ENCODE peak calls at places on chromosomes 12 and 14, in ten cellular contexts. One of them, this sample, is unnamed. For H3K4me1, the result is how much of the 10 kb centered on the place peaks cover.

GRCh38 chr12:131202592-131203378 is 249.1 kb downstream of the ADGRD1 start:
- DNase-seq in neuronal stem cell: no peak
- DNase-seq in heart right ventricle: no peak
- DNase-seq in esophagus squamous epithelium: no peak
- DNase-seq in uterus: no peak
- DNase-seq in stomach: no peak
- DNase-seq in thoracic aorta: no peak
- DNase-seq in effector memory CD4-positive, alpha-beta T cell: no peak
- DNase-seq in lung: no peak
- DNase-seq in neural progenitor cell: no peak
- DNase-seq in this sample: no peak

GRCh38 chr12:92224685-92225331 is 79.2 kb upstream of the BTG1 start:
- DNase-seq in thoracic aorta: no peak
- DNase-seq in heart right ventricle: no peak
- DNase-seq in neural progenitor cell: no peak
- DNase-seq in esophagus squamous epithelium: no peak
- DNase-seq in stomach: no peak
- DNase-seq in uterus: peak
- DNase-seq in lung: no peak
- DNase-seq in effector memory CD4-positive, alpha-beta T cell: no peak
- DNase-seq in neuronal stem cell: no peak
- DNase-seq in this sample: no peak

GRCh38 chr14:64266206-64266605 is 28.0 kb downstream of the ESR2 start:
- DNase-seq in neuronal stem cell: no peak
- DNase-seq in stomach: no peak
- DNase-seq in esophagus squamous epithelium: no peak
- DNase-seq in heart right ventricle: no peak
- DNase-seq in neural progenitor cell: no peak
- DNase-seq in uterus: no peak
- DNase-seq in lung: no peak
- DNase-seq in effector memory CD4-positive, alpha-beta T cell: no peak
- DNase-seq in thoracic aorta: no peak
- DNase-seq in this sample: no peak

GRCh38 chr12:5694759-5695409 is 250.2 kb downstream of the ANO2 start:
- DNase-seq in effector memory CD4-positive, alpha-beta T cell: no peak
- DNase-seq in neuronal stem cell: no peak
- DNase-seq in neural progenitor cell: no peak
- DNase-seq in heart right ventricle: no peak
- DNase-seq in uterus: no peak
- DNase-seq in thoracic aorta: no peak
- DNase-seq in esophagus squamous epithelium: no peak
- DNase-seq in stomach: no peak
- DNase-seq in lung: peak
- DNase-seq in this sample: no peak

GRCh38 chr12:109994262-109995175 is 1.6 kb downstream of the GIT2 start:
- DNase-seq in neural progenitor cell: no peak
- DNase-seq in uterus: no peak
- DNase-seq in heart right ventricle: no peak
- DNase-seq in lung: no peak
- DNase-seq in effector memory CD4-positive, alpha-beta T cell: no peak
- DNase-seq in esophagus squamous epithelium: no peak
- DNase-seq in stomach: no peak
- DNase-seq in neuronal stem cell: no peak
- DNase-seq in thoracic aorta: no peak
- DNase-seq in this sample: no peak

GRCh38 chr12:108820700-108821406 is 36.5 kb downstream of the SSH1 start:
- DNase-seq in thoracic aorta: no peak
- DNase-seq in lung: no peak
- DNase-seq in stomach: no peak
- DNase-seq in neuronal stem cell: no peak
- DNase-seq in heart right ventricle: no peak
- DNase-seq in effector memory CD4-positive, alpha-beta T cell: no peak
- DNase-seq in esophagus squamous epithelium: no peak
- DNase-seq in uterus: no peak
- DNase-seq in neural progenitor cell: no peak
- DNase-seq in this sample: peak

GRCh38 chr12:3252416-3252815 is 175.2 kb downstream of the TSPAN9 start:
- DNase-seq in effector memory CD4-positive, alpha-beta T cell: no peak
- DNase-seq in thoracic aorta: peak
- DNase-seq in neural progenitor cell: no peak
- DNase-seq in uterus: peak
- DNase-seq in heart right ventricle: peak
- DNase-seq in lung: peak
- DNase-seq in esophagus squamous epithelium: no peak
- DNase-seq in neuronal stem cell: no peak
- DNase-seq in stomach: peak
- DNase-seq in this sample: peak

GRCh38 chr12:91361864-91362263 is 179.2 kb upstream of the DCN start:
- DNase-seq in stomach: no peak
- DNase-seq in heart right ventricle: no peak
- DNase-seq in thoracic aorta: no peak
- DNase-seq in neuronal stem cell: peak
- DNase-seq in lung: no peak
- DNase-seq in uterus: no peak
- DNase-seq in effector memory CD4-positive, alpha-beta T cell: no peak
- DNase-seq in neural progenitor cell: peak
- DNase-seq in esophagus squamous epithelium: no peak
- DNase-seq in this sample: no peak

GRCh38 chr14:76022991-76023390 is 37.4 kb downstream of the IFT43 start:
- DNase-seq in stomach: no peak
- DNase-seq in lung: no peak
- DNase-seq in thoracic aorta: no peak
- DNase-seq in effector memory CD4-positive, alpha-beta T cell: no peak
- DNase-seq in heart right ventricle: no peak
- DNase-seq in neuronal stem cell: no peak
- DNase-seq in uterus: no peak
- DNase-seq in esophagus squamous epithelium: no peak
- DNase-seq in neural progenitor cell: no peak
- DNase-seq in this sample: no peak

DNA sequence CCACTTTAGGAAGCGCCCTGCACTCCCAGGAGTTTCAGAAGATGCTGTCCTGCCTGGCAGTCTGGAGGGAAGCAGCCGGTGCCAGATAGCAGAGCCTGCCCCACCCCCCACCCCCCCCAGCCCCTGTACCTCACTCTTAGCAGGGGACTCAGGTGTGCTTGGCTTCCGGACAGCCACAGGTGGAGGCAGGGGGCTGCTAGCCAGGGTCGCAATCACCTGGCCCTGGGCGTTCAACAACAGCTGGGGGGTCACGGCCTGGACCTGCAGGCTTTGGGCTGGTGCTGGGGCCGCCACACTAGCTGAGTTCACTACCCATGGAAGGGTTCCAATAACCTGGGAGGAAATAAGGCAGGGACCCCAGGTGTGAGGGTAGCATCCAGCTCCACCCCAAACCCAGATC is 22.0 kb downstream of the POU6F1 start:
- DNase-seq in thoracic aorta: no peak
- DNase-seq in effector memory CD4-positive, alpha-beta T cell: no peak
- DNase-seq in stomach: no peak
- DNase-seq in lung: no peak
- DNase-seq in neuronal stem cell: no peak
- DNase-seq in neural progenitor cell: no peak
- DNase-seq in heart right ventricle: no peak
- DNase-seq in esophagus squamous epithelium: no peak
- DNase-seq in uterus: no peak
- DNase-seq in this sample: no peak
- H3K4me1 ChIP-seq in thoracic aorta: under half
- H3K4me1 ChIP-seq in effector memory CD4-positive, alpha-beta T cell: under half
- H3K4me1 ChIP-seq in stomach: under half
- H3K4me1 ChIP-seq in lung: under half
- H3K4me1 ChIP-seq in neuronal stem cell: under half
- H3K4me1 ChIP-seq in neural progenitor cell: under half
- H3K4me1 ChIP-seq in heart right ventricle: under half
- H3K4me1 ChIP-seq in esophagus squamous epithelium: under half
- H3K4me1 ChIP-seq in uterus: under half
- H3K4me1 ChIP-seq in this sample: under half

GRCh38 chr12:69468237-69469026 is 1.8 kb upstream of the FRS2 start:
- DNase-seq in uterus: no peak
- DNase-seq in stomach: no peak
- DNase-seq in effector memory CD4-positive, alpha-beta T cell: no peak
- DNase-seq in neural progenitor cell: no peak
- DNase-seq in thoracic aorta: no peak
- DNase-seq in esophagus squamous epithelium: no peak
- DNase-seq in heart right ventricle: no peak
- DNase-seq in neuronal stem cell: no peak
- DNase-seq in lung: no peak
- DNase-seq in this sample: no peak

GRCh38 chr12:69471667-69472385 is 1.6 kb downstream of the FRS2 start:
- DNase-seq in neural progenitor cell: no peak
- DNase-seq in lung: no peak
- DNase-seq in esophagus squamous epithelium: no peak
- DNase-seq in heart right ventricle: no peak
- DNase-seq in thoracic aorta: no peak
- DNase-seq in stomach: no peak
- DNase-seq in effector memory CD4-positive, alpha-beta T cell: no peak
- DNase-seq in neuronal stem cell: no peak
- DNase-seq in uterus: no peak
- DNase-seq in this sample: no peak

GRCh38 chr12:69469854-69470188 is 367 bp upstream of the FRS2 start:
- DNase-seq in stomach: no peak
- DNase-seq in effector memory CD4-positive, alpha-beta T cell: no peak
- DNase-seq in heart right ventricle: no peak
- DNase-seq in neural progenitor cell: no peak
- DNase-seq in neuronal stem cell: no peak
- DNase-seq in lung: no peak
- DNase-seq in uterus: no peak
- DNase-seq in esophagus squamous epithelium: no peak
- DNase-seq in thoracic aorta: no peak
- DNase-seq in this sample: no peak

GRCh38 chr12:69473229-69473628 is 3.0 kb downstream of the FRS2 start:
- DNase-seq in effector memory CD4-positive, alpha-beta T cell: no peak
- DNase-seq in stomach: no peak
- DNase-seq in esophagus squamous epithelium: no peak
- DNase-seq in neural progenitor cell: no peak
- DNase-seq in neuronal stem cell: no peak
- DNase-seq in lung: no peak
- DNase-seq in thoracic aorta: no peak
- DNase-seq in heart right ventricle: no peak
- DNase-seq in uterus: no peak
- DNase-seq in this sample: no peak

DNA sequence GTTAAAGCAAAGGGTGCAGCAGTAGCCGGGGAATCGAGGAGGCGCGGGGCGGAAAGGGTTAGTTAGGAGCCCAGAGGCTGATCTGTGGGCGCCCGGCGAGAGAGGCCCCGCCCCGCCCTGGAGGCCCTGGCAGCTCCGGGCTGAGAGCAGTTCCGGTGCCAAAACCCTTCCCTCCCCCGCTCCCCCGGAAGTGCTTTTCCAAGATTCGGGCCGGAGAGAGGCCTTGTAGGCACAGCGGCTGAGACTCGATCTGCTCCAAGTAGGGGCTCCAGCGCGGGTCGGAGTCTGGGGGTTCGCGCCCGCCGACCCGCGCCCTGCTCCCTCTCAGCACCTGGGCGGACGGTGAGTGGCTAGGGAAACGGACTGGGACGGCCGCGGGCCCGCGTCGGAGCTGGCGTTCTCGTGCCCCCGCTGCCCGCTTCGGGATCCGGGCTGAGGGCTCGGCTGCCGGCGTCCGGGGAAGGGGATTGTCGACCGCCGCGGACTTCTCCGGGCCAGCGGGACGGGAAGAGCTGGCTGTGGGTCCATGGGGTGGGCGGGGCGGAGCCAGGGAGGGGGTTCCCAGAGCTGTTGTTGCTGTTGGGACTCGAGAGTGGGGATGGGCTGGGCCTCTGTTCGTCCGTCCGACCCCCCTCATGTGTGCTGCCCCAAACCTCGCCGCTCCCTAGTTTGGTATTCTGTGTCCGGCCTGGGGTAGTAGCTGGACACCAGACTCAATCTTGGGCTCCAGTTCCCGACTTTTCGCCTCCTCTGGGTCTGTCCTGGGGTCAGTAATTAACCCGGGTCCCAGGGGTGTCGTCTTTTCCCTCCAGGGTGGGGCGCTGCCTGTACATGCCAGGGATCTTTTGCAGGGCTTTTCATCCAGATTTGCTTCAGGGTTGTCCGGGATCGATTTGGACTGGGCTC is at the start of gene FRS2:
- DNase-seq in effector memory CD4-positive, alpha-beta T cell: peak
- DNase-seq in neuronal stem cell: peak
- DNase-seq in heart right ventricle: peak
- DNase-seq in neural progenitor cell: peak
- DNase-seq in stomach: peak
- DNase-seq in thoracic aorta: peak
- DNase-seq in uterus: peak
- DNase-seq in esophagus squamous epithelium: peak
- DNase-seq in lung: peak
- DNase-seq in this sample: peak
- H3K4me1 ChIP-seq in effector memory CD4-positive, alpha-beta T cell: under half
- H3K4me1 ChIP-seq in neuronal stem cell: under half
- H3K4me1 ChIP-seq in heart right ventricle: half or more
- H3K4me1 ChIP-seq in neural progenitor cell: half or more
- H3K4me1 ChIP-seq in stomach: under half
- H3K4me1 ChIP-seq in thoracic aorta: under half
- H3K4me1 ChIP-seq in uterus: under half
- H3K4me1 ChIP-seq in esophagus squamous epithelium: under half
- H3K4me1 ChIP-seq in lung: under half
- H3K4me1 ChIP-seq in this sample: under half

DNA sequence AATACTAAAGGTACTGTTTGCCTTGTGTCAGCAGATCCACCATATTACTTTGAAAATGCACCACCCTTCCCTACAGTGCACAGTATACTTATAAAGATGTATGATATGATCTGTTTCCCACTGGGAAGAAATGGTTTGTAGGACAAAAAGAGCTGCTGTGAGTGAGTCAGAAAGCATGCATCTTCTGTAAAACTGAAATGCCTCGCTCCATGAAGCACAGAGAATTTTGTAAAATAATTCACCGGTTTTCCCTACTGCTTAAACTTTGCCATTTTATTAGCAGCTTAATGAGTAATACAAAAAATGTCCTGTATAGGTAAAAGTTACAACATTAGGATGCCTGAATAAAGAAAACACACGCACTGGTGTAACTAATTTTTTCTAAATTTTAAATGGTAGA is 68.8 kb downstream of the MDGA2 start:
- DNase-seq in neuronal stem cell: no peak
- DNase-seq in uterus: no peak
- DNase-seq in neural progenitor cell: no peak
- DNase-seq in effector memory CD4-positive, alpha-beta T cell: no peak
- DNase-seq in thoracic aorta: no peak
- DNase-seq in esophagus squamous epithelium: no peak
- DNase-seq in lung: no peak
- DNase-seq in heart right ventricle: no peak
- DNase-seq in stomach: no peak
- DNase-seq in this sample: no peak
- H3K4me1 ChIP-seq in neuronal stem cell: under half
- H3K4me1 ChIP-seq in uterus: under half
- H3K4me1 ChIP-seq in neural progenitor cell: under half
- H3K4me1 ChIP-seq in effector memory CD4-positive, alpha-beta T cell: under half
- H3K4me1 ChIP-seq in thoracic aorta: under half
- H3K4me1 ChIP-seq in esophagus squamous epithelium: under half
- H3K4me1 ChIP-seq in lung: under half
- H3K4me1 ChIP-seq in heart right ventricle: under half
- H3K4me1 ChIP-seq in stomach: under half
- H3K4me1 ChIP-seq in this sample: under half

DNA sequence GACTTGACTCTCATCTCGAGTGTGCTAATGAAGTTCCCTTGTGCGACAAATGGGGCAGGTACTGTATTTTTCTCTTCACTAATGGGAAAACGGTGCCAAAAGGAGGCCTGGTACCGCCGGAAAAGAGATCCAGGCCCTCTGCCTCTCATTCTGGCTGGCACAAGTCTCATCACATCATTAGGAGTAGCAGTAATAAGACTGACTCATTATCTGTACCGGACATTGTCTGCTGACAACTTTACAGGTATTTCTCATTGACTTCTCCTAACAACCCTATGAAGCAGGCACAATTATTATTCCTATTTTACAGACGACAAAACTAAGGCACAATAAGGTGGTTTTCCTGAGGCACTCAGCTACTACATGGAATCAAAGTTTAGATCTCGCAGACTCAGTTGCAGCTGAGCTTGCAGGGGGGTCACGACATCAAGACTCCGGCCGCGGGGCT is 651 bp downstream of the APPL2 start:
- DNase-seq in heart right ventricle: no peak
- DNase-seq in neuronal stem cell: no peak
- DNase-seq in effector memory CD4-positive, alpha-beta T cell: no peak
- DNase-seq in lung: no peak
- DNase-seq in neural progenitor cell: peak
- DNase-seq in uterus: no peak
- DNase-seq in esophagus squamous epithelium: no peak
- DNase-seq in stomach: no peak
- DNase-seq in thoracic aorta: no peak
- DNase-seq in this sample: peak
- H3K4me1 ChIP-seq in heart right ventricle: half or more
- H3K4me1 ChIP-seq in neuronal stem cell: under half
- H3K4me1 ChIP-seq in effector memory CD4-positive, alpha-beta T cell: under half
- H3K4me1 ChIP-seq in lung: under half
- H3K4me1 ChIP-seq in neural progenitor cell: under half
- H3K4me1 ChIP-seq in uterus: under half
- H3K4me1 ChIP-seq in esophagus squamous epithelium: under half
- H3K4me1 ChIP-seq in stomach: half or more
- H3K4me1 ChIP-seq in thoracic aorta: under half
- H3K4me1 ChIP-seq in this sample: under half